ENCODE peak calls at places on chromosome 12, in six cellular contexts. L is uterus, C is glutamatergic neuron, K is sigmoid colon, I is lower leg skin, W is HL-60. T is an unnamed sample.

GRCh38 chr12:3753549-3754284 is 808 bp upstream of the CRACR2A start:
- DNase-seq in W (peak; percentile 83), I (no peak), L (peak; percentile 35), C (no peak), K (peak; percentile 75), T (peak; percentile 61)

GRCh38 chr12:67663121-67663520 is 14.6 kb downstream of the DYRK2 start:
- DNase-seq in I (no peak), K (no peak), W (no peak), L (no peak), C (no peak), T (no peak)

GRCh38 chr12:28974166-28974565 is 174.9 kb upstream of the FAR2 start:
- DNase-seq in C (no peak), I (no peak), L (no peak), K (no peak), W (no peak), T (no peak)

GRCh38 chr12:7859552-7859951 is 13.2 kb downstream of the SLC2A14 start:
- DNase-seq in I (no peak), W (no peak), L (no peak), C (no peak), K (no peak), T (no peak)

GRCh38 chr12:120539303-120539702 is 5.1 kb downstream of the RNF10 start:
- DNase-seq in I (no peak), L (no peak), K (peak; percentile 25), C (no peak), W (no peak), T (no peak)

GRCh38 chr12:100565987-100566545 is 7.4 kb upstream of the GAS2L3 start:
- DNase-seq in I (no peak), W (no peak), K (no peak), L (no peak), C (no peak), T (no peak)

GRCh38 chr12:119178544-119179334 is at the start of gene HSPB8:
- DNase-seq in W (no peak), C (peak; percentile 71), I (peak; percentile 76), K (peak; percentile 98), L (peak; percentile 89), T (no peak)

GRCh38 chr12:67968316-67968715 is 20.9 kb upstream of the IFNG-AS1 start:
- DNase-seq in L (no peak), C (no peak), W (no peak), K (no peak), I (no peak), T (no peak)

GRCh38 chr12:103841690-103842584 is 903 bp upstream of the NT5DC3 start:
- DNase-seq in I (peak; percentile 63), K (peak; percentile 83), L (peak; percentile 47), C (peak; percentile 46), W (peak; percentile 63), T (peak; percentile 54)

GRCh38 chr12:104215638-104216297 is at the start of gene TXNRD1:
- DNase-seq in K (peak; percentile 92), I (peak; percentile 69), C (peak; percentile 90), L (peak; percentile 84), W (peak; percentile 82), T (peak; percentile 81)

GRCh38 chr12:16586350-16587109 is 19.4 kb downstream of the LMO3 start:
- DNase-seq in C (no peak), W (no peak), K (peak; percentile 88), L (peak; percentile 73), I (no peak), T (no peak)

GRCh38 chr12:26630546-26631027 is 202.4 kb downstream of the ITPR2 start:
- DNase-seq in K (peak; percentile 71), I (no peak), W (no peak), L (peak; percentile 30), C (no peak), T (no peak)

GRCh38 chr12:106906715-106907114 is 49.0 kb upstream of the TMEM263 start:
- DNase-seq in I (no peak), L (no peak), C (no peak), W (no peak), K (no peak), T (no peak)

GRCh38 chr12:17550011-17550410 is 540.0 kb downstream of the RERGL start:
- DNase-seq in C (no peak), W (no peak), I (no peak), K (no peak), L (no peak), T (no peak)

GRCh38 chr12:67910360-67911292 is 78.6 kb upstream of the IFNG-AS1 start:
- DNase-seq in I (no peak), C (no peak), W (no peak), K (no peak), L (no peak), T (no peak)

GRCh38 chr12:76018111-76018510 is 13.5 kb downstream of the PHLDA1 start:
- DNase-seq in K (no peak), C (no peak), I (no peak), W (no peak), L (no peak), T (peak; percentile 55)

GRCh38 chr12:125193798-125194562 is 128.7 kb downstream of the AACS start:
- DNase-seq in I (no peak), L (no peak), C (peak; percentile 57), K (no peak), W (no peak), T (no peak)

GRCh38 chr12:8996682-8997405 is 7.5 kb downstream of the KLRG1 start:
- DNase-seq in C (no peak), L (no peak), W (no peak), K (no peak), I (no peak), T (no peak)

GRCh38 chr12:6434205-6435180 is 10.3 kb upstream of the CD27 start:
- DNase-seq in W (no peak), L (no peak), I (no peak), C (no peak), K (peak; percentile 49), T (no peak)

GRCh38 chr12:103169-103981 is 36.8 kb downstream of the IQSEC3 start:
- DNase-seq in C (no peak), W (no peak), I (no peak), L (no peak), K (peak; percentile 41), T (no peak)

GRCh38 chr12:20493924-20494323 is 125.6 kb downstream of the PDE3A start:
- DNase-seq in I (no peak), C (no peak), K (no peak), W (no peak), L (no peak), T (no peak)

GRCh38 chr12:50842637-50843493 is at the start of gene TMPRSS12:
- DNase-seq in C (peak; percentile 22), L (no peak), K (no peak), W (no peak), I (no peak), T (no peak)

GRCh38 chr12:63848450-63848849 is 4.0 kb downstream of the SRGAP1 start:
- DNase-seq in K (no peak), W (no peak), C (no peak), L (no peak), I (no peak), T (no peak)

GRCh38 chr12:63845726-63846125 is 1.2 kb downstream of the SRGAP1 start:
- DNase-seq in K (no peak), W (no peak), L (no peak), C (no peak), I (no peak), T (no peak)

GRCh38 chr12:63853978-63854377 is 9.5 kb downstream of the SRGAP1 start:
- DNase-seq in W (no peak), L (no peak), I (no peak), K (no peak), C (no peak), T (no peak)

GRCh38 chr12:63846249-63846967 is 1.9 kb downstream of the SRGAP1 start:
- DNase-seq in C (no peak), L (no peak), I (no peak), K (no peak), W (no peak), T (no peak)

DNA sequence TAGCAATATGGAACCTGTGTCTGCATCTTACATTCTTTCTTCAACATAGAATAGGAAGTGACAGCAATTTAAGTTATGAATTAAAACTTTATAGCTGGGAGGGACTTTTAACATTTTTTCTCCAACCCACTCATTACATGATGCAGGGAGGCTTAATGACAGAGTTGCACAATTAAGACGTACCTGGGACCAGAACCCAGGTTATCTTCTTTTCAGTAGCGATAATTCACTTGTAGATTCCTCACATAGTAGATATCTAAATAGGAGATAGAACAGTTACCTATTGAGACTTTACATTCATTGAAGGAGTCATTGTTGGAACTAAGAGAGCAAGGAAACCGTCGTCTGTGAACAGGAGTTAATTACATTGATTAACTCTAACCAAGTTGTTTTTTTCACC is 5.1 kb downstream of the SRGAP1 start:
- DNase-seq in I (no peak), C (no peak), K (no peak), W (no peak), L (no peak), T (no peak)
- TF ChIP-seq CTCF in I (no peak), C (no peak), K (no peak), W (no peak), L (no peak), T (no peak)

GRCh38 chr12:52697058-52697582 is 6.2 kb downstream of the KRT77 start:
- DNase-seq in W (no peak), L (no peak), K (no peak), I (no peak), C (no peak), T (no peak)
- TF ChIP-seq CTCF in W (no peak), L (no peak), K (no peak), I (no peak), C (no peak), T (no peak)

DNA sequence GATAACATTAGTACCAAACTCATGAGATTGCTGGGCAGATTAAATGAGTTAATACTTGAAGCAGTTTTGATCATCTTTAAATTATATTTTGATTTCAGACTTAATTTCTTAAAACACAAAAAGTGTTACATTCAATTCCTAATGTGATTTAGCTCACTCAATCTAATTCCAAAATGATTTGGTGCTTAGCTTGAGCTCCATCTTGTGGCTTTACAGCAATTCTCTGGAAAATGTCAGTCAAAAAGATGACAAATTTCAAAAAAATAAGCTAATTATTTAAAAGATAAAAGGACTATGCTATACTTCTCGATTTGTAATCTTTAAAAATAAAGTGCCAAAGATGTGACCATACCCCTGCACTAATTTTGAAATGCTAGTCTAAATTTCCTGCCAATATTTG is 10.1 kb downstream of the LLPH start:
- DNase-seq in L (no peak), K (no peak), I (no peak), W (no peak), C (no peak), T (no peak)
- TF ChIP-seq CTCF in L (no peak), K (no peak), I (no peak), W (no peak), C (no peak), T (no peak)

DNA sequence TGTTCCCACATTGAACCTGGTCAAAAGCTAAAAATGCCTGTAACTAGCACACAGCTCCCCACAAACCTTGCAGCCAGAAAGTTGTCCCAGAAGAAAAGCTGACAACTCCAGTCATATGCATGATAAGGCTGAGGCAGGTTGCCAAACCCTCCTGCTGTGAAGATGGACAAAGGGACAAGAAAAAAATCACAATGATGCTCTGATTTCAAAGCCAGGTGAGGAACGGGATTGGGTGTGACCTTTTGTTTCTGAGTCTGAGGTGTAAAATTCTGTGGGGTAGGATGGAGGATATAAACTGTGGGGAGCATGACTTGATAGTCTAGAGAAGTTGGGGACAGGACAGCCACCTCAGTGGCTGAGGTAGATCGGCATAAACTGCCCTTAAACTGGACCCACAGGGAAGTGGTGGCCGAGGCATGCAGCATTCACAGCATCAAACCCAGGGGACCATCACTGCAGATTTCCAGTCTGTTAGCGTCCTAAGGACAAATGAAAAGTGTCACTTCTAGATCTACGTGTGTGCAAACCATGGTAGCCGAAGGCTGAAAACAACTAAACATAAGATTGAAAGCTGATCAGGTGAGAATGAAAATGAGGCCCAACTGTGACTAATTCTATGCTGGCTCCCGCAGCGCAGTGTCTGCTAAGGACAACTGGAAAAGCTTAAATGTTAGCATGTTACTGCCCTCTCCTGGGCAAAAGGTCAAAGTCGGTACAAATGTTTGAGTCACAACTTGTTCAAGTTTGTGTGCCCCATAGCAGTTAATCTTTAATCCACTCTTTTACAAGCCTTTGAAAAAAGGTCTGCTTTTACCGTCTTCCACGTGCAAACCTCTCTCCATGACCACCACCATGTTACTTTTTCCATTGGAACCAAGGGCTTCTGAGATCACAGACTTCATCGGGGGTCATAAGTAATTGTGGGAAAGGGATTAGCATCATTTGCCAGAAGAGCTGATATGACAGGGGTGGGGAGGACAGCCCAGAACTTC is 39.8 kb downstream of the GRIN2B start:
- DNase-seq in C (peak; percentile 50), I (peak; percentile 17), L (no peak), W (peak; percentile 13), K (no peak), T (no peak)
- TF ChIP-seq CTCF in C (peak; percentile 69), I (no peak), L (no peak), W (no peak), K (peak; percentile 13), T (no peak)

T was measured in CD14-positive monocyte.